ENCODE peak calls at places on chromosomes 12 and 14, in five cellular contexts. One of them, this sample, is unnamed.
A peak's percentile ranks its signal among the peaks of the same experiment; 100 is the strongest.

GRCh38 chr12:115230576-115230975 is 546.6 kb upstream of the TBX3 start:
- DNase-seq in NCI-H69: no peak
- DNase-seq in activated CD4-positive, CD25-positive, alpha-beta regulatory T cell treated with anti-CD3 and anti-CD28 coated beads, Interleukin-2, amount 50 U/mL, for 16 hours: no peak
- DNase-seq in AG09319: no peak
- DNase-seq in AG09309: no peak
- DNase-seq in this sample: no peak

GRCh38 chr14:71143391-71144290 is 236.4 kb downstream of the PCNX1 start:
- DNase-seq in NCI-H69: peak; percentile 23
- DNase-seq in activated CD4-positive, CD25-positive, alpha-beta regulatory T cell treated with anti-CD3 and anti-CD28 coated beads, Interleukin-2, amount 50 U/mL, for 16 hours: no peak
- DNase-seq in AG09319: no peak
- DNase-seq in AG09309: no peak
- DNase-seq in this sample: no peak

GRCh38 chr12:123512838-123513665 is 20.5 kb downstream of the RILPL1 start:
- DNase-seq in NCI-H69: no peak
- DNase-seq in activated CD4-positive, CD25-positive, alpha-beta regulatory T cell treated with anti-CD3 and anti-CD28 coated beads, Interleukin-2, amount 50 U/mL, for 16 hours: no peak
- DNase-seq in AG09319: no peak
- DNase-seq in AG09309: no peak
- DNase-seq in this sample: no peak

GRCh38 chr12:3668479-3669165 is 84.3 kb downstream of the CRACR2A start:
- DNase-seq in NCI-H69: no peak
- DNase-seq in activated CD4-positive, CD25-positive, alpha-beta regulatory T cell treated with anti-CD3 and anti-CD28 coated beads, Interleukin-2, amount 50 U/mL, for 16 hours: no peak
- DNase-seq in AG09319: no peak
- DNase-seq in AG09309: no peak
- DNase-seq in this sample: no peak

GRCh38 chr12:22765731-22766130 is 140.8 kb downstream of the ETNK1 start:
- DNase-seq in NCI-H69: peak; percentile 2
- DNase-seq in activated CD4-positive, CD25-positive, alpha-beta regulatory T cell treated with anti-CD3 and anti-CD28 coated beads, Interleukin-2, amount 50 U/mL, for 16 hours: no peak
- DNase-seq in AG09319: no peak
- DNase-seq in AG09309: no peak
- DNase-seq in this sample: no peak

GRCh38 chr12:68971404-68971803 is 38.4 kb upstream of the CPM start:
- DNase-seq in NCI-H69: no peak
- DNase-seq in activated CD4-positive, CD25-positive, alpha-beta regulatory T cell treated with anti-CD3 and anti-CD28 coated beads, Interleukin-2, amount 50 U/mL, for 16 hours: no peak
- DNase-seq in AG09319: no peak
- DNase-seq in AG09309: peak; percentile 34
- DNase-seq in this sample: no peak

GRCh38 chr14:95515080-95515489 is 1.4 kb downstream of the SYNE3 start:
- DNase-seq in NCI-H69: peak; percentile 96
- DNase-seq in activated CD4-positive, CD25-positive, alpha-beta regulatory T cell treated with anti-CD3 and anti-CD28 coated beads, Interleukin-2, amount 50 U/mL, for 16 hours: no peak
- DNase-seq in AG09319: no peak
- DNase-seq in AG09309: no peak
- DNase-seq in this sample: no peak

GRCh38 chr12:115963030-115963480 is 314.4 kb downstream of the MED13L start:
- DNase-seq in NCI-H69: no peak
- DNase-seq in activated CD4-positive, CD25-positive, alpha-beta regulatory T cell treated with anti-CD3 and anti-CD28 coated beads, Interleukin-2, amount 50 U/mL, for 16 hours: no peak
- DNase-seq in AG09319: no peak
- DNase-seq in AG09309: peak; percentile 8
- DNase-seq in this sample: no peak

GRCh38 chr14:92586001-92586947 is 72.7 kb downstream of the RIN3 start:
- DNase-seq in NCI-H69: no peak
- DNase-seq in activated CD4-positive, CD25-positive, alpha-beta regulatory T cell treated with anti-CD3 and anti-CD28 coated beads, Interleukin-2, amount 50 U/mL, for 16 hours: no peak
- DNase-seq in AG09319: peak; percentile 83
- DNase-seq in AG09309: peak; percentile 100
- DNase-seq in this sample: no peak

GRCh38 chr12:56411781-56412639 is 37.2 kb downstream of the TIMELESS start:
- DNase-seq in NCI-H69: no peak
- DNase-seq in activated CD4-positive, CD25-positive, alpha-beta regulatory T cell treated with anti-CD3 and anti-CD28 coated beads, Interleukin-2, amount 50 U/mL, for 16 hours: no peak
- DNase-seq in AG09319: no peak
- DNase-seq in AG09309: no peak
- DNase-seq in this sample: no peak

GRCh38 chr12:57817261-57817989 is 1.1 kb downstream of the AVIL start:
- DNase-seq in NCI-H69: no peak
- DNase-seq in activated CD4-positive, CD25-positive, alpha-beta regulatory T cell treated with anti-CD3 and anti-CD28 coated beads, Interleukin-2, amount 50 U/mL, for 16 hours: no peak
- DNase-seq in AG09319: no peak
- DNase-seq in AG09309: no peak
- DNase-seq in this sample: no peak

GRCh38 chr14:102255401-102256190 is 49.4 kb downstream of the MOK start:
- DNase-seq in NCI-H69: no peak
- DNase-seq in activated CD4-positive, CD25-positive, alpha-beta regulatory T cell treated with anti-CD3 and anti-CD28 coated beads, Interleukin-2, amount 50 U/mL, for 16 hours: no peak
- DNase-seq in AG09319: no peak
- DNase-seq in AG09309: no peak
- DNase-seq in this sample: no peak

GRCh38 chr14:92686763-92687427 is 61.5 kb downstream of the LGMN start:
- DNase-seq in NCI-H69: peak; percentile 90
- DNase-seq in activated CD4-positive, CD25-positive, alpha-beta regulatory T cell treated with anti-CD3 and anti-CD28 coated beads, Interleukin-2, amount 50 U/mL, for 16 hours: peak; percentile 17
- DNase-seq in AG09319: peak; percentile 12
- DNase-seq in AG09309: no peak
- DNase-seq in this sample: peak; percentile 84

GRCh38 chr12:92612611-92613010 is 90.2 kb upstream of the PLEKHG7 start:
- DNase-seq in NCI-H69: no peak
- DNase-seq in activated CD4-positive, CD25-positive, alpha-beta regulatory T cell treated with anti-CD3 and anti-CD28 coated beads, Interleukin-2, amount 50 U/mL, for 16 hours: no peak
- DNase-seq in AG09319: no peak
- DNase-seq in AG09309: no peak
- DNase-seq in this sample: no peak

GRCh38 chr12:54596526-54596946 is 8.1 kb upstream of the PPP1R1A start:
- DNase-seq in NCI-H69: peak; percentile 54
- DNase-seq in activated CD4-positive, CD25-positive, alpha-beta regulatory T cell treated with anti-CD3 and anti-CD28 coated beads, Interleukin-2, amount 50 U/mL, for 16 hours: peak; percentile 20
- DNase-seq in AG09319: peak; percentile 24
- DNase-seq in AG09309: no peak
- DNase-seq in this sample: no peak

GRCh38 chr12:26109343-26109841 is 15.4 kb downstream of the BHLHE41 start:
- DNase-seq in NCI-H69: peak; percentile 16
- DNase-seq in activated CD4-positive, CD25-positive, alpha-beta regulatory T cell treated with anti-CD3 and anti-CD28 coated beads, Interleukin-2, amount 50 U/mL, for 16 hours: no peak
- DNase-seq in AG09319: peak; percentile 50
- DNase-seq in AG09309: no peak
- DNase-seq in this sample: no peak

GRCh38 chr14:70726651-70727375 is 82.5 kb downstream of the MAP3K9 start:
- DNase-seq in NCI-H69: peak; percentile 49
- DNase-seq in activated CD4-positive, CD25-positive, alpha-beta regulatory T cell treated with anti-CD3 and anti-CD28 coated beads, Interleukin-2, amount 50 U/mL, for 16 hours: no peak
- DNase-seq in AG09319: no peak
- DNase-seq in AG09309: no peak
- DNase-seq in this sample: no peak

GRCh38 chr12:75820848-75821578 is 210.6 kb downstream of the PHLDA1 start:
- DNase-seq in NCI-H69: no peak
- DNase-seq in activated CD4-positive, CD25-positive, alpha-beta regulatory T cell treated with anti-CD3 and anti-CD28 coated beads, Interleukin-2, amount 50 U/mL, for 16 hours: no peak
- DNase-seq in AG09319: peak; percentile 83
- DNase-seq in AG09309: peak; percentile 82
- DNase-seq in this sample: no peak

GRCh38 chr12:94874986-94875312 is 128.5 kb downstream of the NDUFA12 start:
- DNase-seq in NCI-H69: peak; percentile 34
- DNase-seq in activated CD4-positive, CD25-positive, alpha-beta regulatory T cell treated with anti-CD3 and anti-CD28 coated beads, Interleukin-2, amount 50 U/mL, for 16 hours: no peak
- DNase-seq in AG09319: no peak
- DNase-seq in AG09309: no peak
- DNase-seq in this sample: no peak

GRCh38 chr12:102220736-102221135 is 23.1 kb upstream of the PMCH start:
- DNase-seq in NCI-H69: no peak
- DNase-seq in activated CD4-positive, CD25-positive, alpha-beta regulatory T cell treated with anti-CD3 and anti-CD28 coated beads, Interleukin-2, amount 50 U/mL, for 16 hours: no peak
- DNase-seq in AG09319: no peak
- DNase-seq in AG09309: no peak
- DNase-seq in this sample: no peak

GRCh38 chr12:14567311-14568195 is at the start of gene PLBD1:
- DNase-seq in NCI-H69: peak; percentile 21
- DNase-seq in activated CD4-positive, CD25-positive, alpha-beta regulatory T cell treated with anti-CD3 and anti-CD28 coated beads, Interleukin-2, amount 50 U/mL, for 16 hours: no peak
- DNase-seq in AG09319: no peak
- DNase-seq in AG09309: no peak
- DNase-seq in this sample: peak; percentile 51

GRCh38 chr12:50088577-50089335 is 3.6 kb downstream of the SMARCD1 start:
- DNase-seq in NCI-H69: peak; percentile 82
- DNase-seq in activated CD4-positive, CD25-positive, alpha-beta regulatory T cell treated with anti-CD3 and anti-CD28 coated beads, Interleukin-2, amount 50 U/mL, for 16 hours: peak; percentile 37
- DNase-seq in AG09319: no peak
- DNase-seq in AG09309: no peak
- DNase-seq in this sample: no peak

GRCh38 chr12:3207174-3207573 is 130.0 kb downstream of the TSPAN9 start:
- DNase-seq in NCI-H69: no peak
- DNase-seq in activated CD4-positive, CD25-positive, alpha-beta regulatory T cell treated with anti-CD3 and anti-CD28 coated beads, Interleukin-2, amount 50 U/mL, for 16 hours: no peak
- DNase-seq in AG09319: no peak
- DNase-seq in AG09309: no peak
- DNase-seq in this sample: no peak

GRCh38 chr14:32203928-32204357 is 874 bp upstream of the RNU6-8 start:
- DNase-seq in NCI-H69: peak; percentile 75
- DNase-seq in activated CD4-positive, CD25-positive, alpha-beta regulatory T cell treated with anti-CD3 and anti-CD28 coated beads, Interleukin-2, amount 50 U/mL, for 16 hours: no peak
- DNase-seq in AG09319: no peak
- DNase-seq in AG09309: no peak
- DNase-seq in this sample: no peak

GRCh38 chr12:47816646-47817271 is 2.9 kb downstream of the HDAC7 start:
- DNase-seq in NCI-H69: peak; percentile 16
- DNase-seq in activated CD4-positive, CD25-positive, alpha-beta regulatory T cell treated with anti-CD3 and anti-CD28 coated beads, Interleukin-2, amount 50 U/mL, for 16 hours: no peak
- DNase-seq in AG09319: no peak
- DNase-seq in AG09309: no peak
- DNase-seq in this sample: no peak

GRCh38 chr12:14643247-14643646 is 53.2 kb downstream of the GUCY2C start:
- DNase-seq in NCI-H69: no peak
- DNase-seq in activated CD4-positive, CD25-positive, alpha-beta regulatory T cell treated with anti-CD3 and anti-CD28 coated beads, Interleukin-2, amount 50 U/mL, for 16 hours: no peak
- DNase-seq in AG09319: no peak
- DNase-seq in AG09309: no peak
- DNase-seq in this sample: no peak

GRCh38 chr12:50677858-50678257 is 86.0 kb upstream of the ATF1 start:
- DNase-seq in NCI-H69: no peak
- DNase-seq in activated CD4-positive, CD25-positive, alpha-beta regulatory T cell treated with anti-CD3 and anti-CD28 coated beads, Interleukin-2, amount 50 U/mL, for 16 hours: no peak
- DNase-seq in AG09319: no peak
- DNase-seq in AG09309: no peak
- DNase-seq in this sample: no peak

GRCh38 chr14:68210729-68211299 is 391.2 kb downstream of the RAD51B start:
- DNase-seq in NCI-H69: no peak
- DNase-seq in activated CD4-positive, CD25-positive, alpha-beta regulatory T cell treated with anti-CD3 and anti-CD28 coated beads, Interleukin-2, amount 50 U/mL, for 16 hours: peak; percentile 8
- DNase-seq in AG09319: peak; percentile 85
- DNase-seq in AG09309: peak; percentile 76
- DNase-seq in this sample: peak; percentile 42

GRCh38 chr12:111429760-111430417 is 24.2 kb downstream of the SH2B3 start:
- DNase-seq in NCI-H69: no peak
- DNase-seq in activated CD4-positive, CD25-positive, alpha-beta regulatory T cell treated with anti-CD3 and anti-CD28 coated beads, Interleukin-2, amount 50 U/mL, for 16 hours: peak; percentile 52
- DNase-seq in AG09319: no peak
- DNase-seq in AG09309: no peak
- DNase-seq in this sample: no peak

GRCh38 chr12:66668311-66668710 is 10.6 kb downstream of the GRIP1 start:
- DNase-seq in NCI-H69: peak; percentile 88
- DNase-seq in activated CD4-positive, CD25-positive, alpha-beta regulatory T cell treated with anti-CD3 and anti-CD28 coated beads, Interleukin-2, amount 50 U/mL, for 16 hours: no peak
- DNase-seq in AG09319: no peak
- DNase-seq in AG09309: no peak
- DNase-seq in this sample: no peak

GRCh38 chr14:68548194-68549056 is 244.4 kb downstream of the ZFP36L1 start:
- DNase-seq in NCI-H69: peak; percentile 78
- DNase-seq in activated CD4-positive, CD25-positive, alpha-beta regulatory T cell treated with anti-CD3 and anti-CD28 coated beads, Interleukin-2, amount 50 U/mL, for 16 hours: no peak
- DNase-seq in AG09319: peak; percentile 97
- DNase-seq in AG09309: peak; percentile 96
- DNase-seq in this sample: no peak

GRCh38 chr12:75862692-75863471 is 168.7 kb downstream of the PHLDA1 start:
- DNase-seq in NCI-H69: peak; percentile 71
- DNase-seq in activated CD4-positive, CD25-positive, alpha-beta regulatory T cell treated with anti-CD3 and anti-CD28 coated beads, Interleukin-2, amount 50 U/mL, for 16 hours: no peak
- DNase-seq in AG09319: no peak
- DNase-seq in AG09309: no peak
- DNase-seq in this sample: no peak

GRCh38 chr12:60257063-60257462 is 661.2 kb downstream of the SLC16A7 start:
- DNase-seq in NCI-H69: no peak
- DNase-seq in activated CD4-positive, CD25-positive, alpha-beta regulatory T cell treated with anti-CD3 and anti-CD28 coated beads, Interleukin-2, amount 50 U/mL, for 16 hours: no peak
- DNase-seq in AG09319: no peak
- DNase-seq in AG09309: peak; percentile 41
- DNase-seq in this sample: no peak

GRCh38 chr14:30607156-30607780 is 14.9 kb upstream of the SCFD1 start:
- DNase-seq in NCI-H69: peak; percentile 19
- DNase-seq in activated CD4-positive, CD25-positive, alpha-beta regulatory T cell treated with anti-CD3 and anti-CD28 coated beads, Interleukin-2, amount 50 U/mL, for 16 hours: no peak
- DNase-seq in AG09319: no peak
- DNase-seq in AG09309: no peak
- DNase-seq in this sample: no peak

GRCh38 chr12:105289114-105289904 is 41.2 kb upstream of the C12orf75 start:
- DNase-seq in NCI-H69: no peak
- DNase-seq in activated CD4-positive, CD25-positive, alpha-beta regulatory T cell treated with anti-CD3 and anti-CD28 coated beads, Interleukin-2, amount 50 U/mL, for 16 hours: no peak
- DNase-seq in AG09319: no peak
- DNase-seq in AG09309: no peak
- DNase-seq in this sample: no peak

GRCh38 chr12:108995370-108995992 is 25.4 kb downstream of the SVOP start:
- DNase-seq in NCI-H69: peak; percentile 21
- DNase-seq in activated CD4-positive, CD25-positive, alpha-beta regulatory T cell treated with anti-CD3 and anti-CD28 coated beads, Interleukin-2, amount 50 U/mL, for 16 hours: no peak
- DNase-seq in AG09319: no peak
- DNase-seq in AG09309: no peak
- DNase-seq in this sample: no peak

GRCh38 chr12:41684997-41685396 is 459.7 kb downstream of the GXYLT1 start:
- DNase-seq in NCI-H69: no peak
- DNase-seq in activated CD4-positive, CD25-positive, alpha-beta regulatory T cell treated with anti-CD3 and anti-CD28 coated beads, Interleukin-2, amount 50 U/mL, for 16 hours: no peak
- DNase-seq in AG09319: no peak
- DNase-seq in AG09309: no peak
- DNase-seq in this sample: no peak